ENCODE peak calls at places on chromosome 14, in four cellular contexts. I, D, O and L are unnamed samples.

GRCh38 chr14:39219075-39219499 is 14.6 kb upstream of the MIA2 start:
- DNase-seq in D (no peak), I (no peak), O (no peak), L (no peak)

GRCh38 chr14:103897075-103897947 is 30.9 kb upstream of the TDRD9 start:
- DNase-seq in I (no peak), O (no peak), D (no peak), L (no peak)

GRCh38 chr14:30610719-30611388 is 11.3 kb upstream of the SCFD1 start:
- DNase-seq in O (peak; percentile 28), I (no peak), D (peak; percentile 93), L (no peak)

GRCh38 chr14:63343878-63344277 is 25.1 kb upstream of the GPHB5 start:
- DNase-seq in O (no peak), I (no peak), D (no peak), L (no peak)

GRCh38 chr14:35959835-35960234 is 133.7 kb downstream of the BRMS1L start:
- DNase-seq in O (no peak), I (no peak), D (no peak), L (no peak)

GRCh38 chr14:21083565-21084325 is 13.6 kb downstream of the ARHGEF40 start:
- DNase-seq in O (no peak), I (no peak), D (no peak), L (no peak)

GRCh38 chr14:75234173-75234855 is 44.3 kb upstream of the FOS start:
- DNase-seq in D (no peak), I (peak; percentile 13), O (no peak), L (no peak)

GRCh38 chr14:23301969-23302289 is 730 bp downstream of the PPP1R3E start:
- DNase-seq in D (no peak), I (peak; percentile 90), O (no peak), L (no peak)

GRCh38 chr14:69090187-69090789 is 62.6 kb downstream of the DCAF5 start:
- DNase-seq in O (peak; percentile 56), I (no peak), D (peak; percentile 33), L (no peak)

GRCh38 chr14:50820786-50821185 is 10.2 kb downstream of the NIN start:
- DNase-seq in D (no peak), O (no peak), I (no peak), L (no peak)

GRCh38 chr14:92984896-92985295 is 61.9 kb downstream of the CHGA start:
- DNase-seq in I (no peak), D (no peak), O (no peak), L (no peak)

GRCh38 chr14:35879654-35880249 is 53.6 kb downstream of the BRMS1L start:
- DNase-seq in I (no peak), O (no peak), D (no peak), L (no peak)

GRCh38 chr14:21694425-21694824 is 20.8 kb upstream of the OR4E1 start:
- DNase-seq in D (no peak), I (no peak), O (no peak), L (no peak)

GRCh38 chr14:65168840-65169239 is 66.5 kb upstream of the MAX start:
- DNase-seq in D (no peak), I (no peak), O (no peak), L (no peak)

GRCh38 chr14:56903304-56904021 is 93.2 kb upstream of the OTX2 start:
- DNase-seq in O (no peak), I (no peak), D (no peak), L (no peak)

GRCh38 chr14:81157431-81157830 is 63.3 kb downstream of the GTF2A1 start:
- DNase-seq in D (no peak), O (no peak), I (no peak), L (no peak)

GRCh38 chr14:68947802-68948201 is 31.3 kb downstream of the ACTN1 start:
- DNase-seq in D (no peak), O (no peak), I (no peak), L (no peak)

GRCh38 chr14:56342419-56342901 is 224.2 kb downstream of the PELI2 start:
- DNase-seq in O (no peak), I (no peak), D (peak; percentile 19), L (no peak)

GRCh38 chr14:95374262-95374997 is 54.7 kb upstream of the CLMN start:
- DNase-seq in D (no peak), O (no peak), I (no peak), L (no peak)

GRCh38 chr14:92460916-92461579 is 52.5 kb upstream of the RIN3 start:
- DNase-seq in O (no peak), D (no peak), I (no peak), L (no peak)